ENCODE peak calls at places on chromosomes 4 and X, in nine cellular contexts. M is HAP-1, R is PC-3, U is tibial nerve, X is bronchial epithelial cell, C is Panc1, B is gastrocnemius medialis, J is heart left ventricle, K is HCT116. N is an unnamed sample. For H3K36me3, the result is how much of the 10 kb centered on the place peaks cover.

GRCh38 chr4:86307432-86307831 is 52.4 kb downstream of the MAPK10 start:
- DNase-seq in M (no peak), R (no peak), U (no peak), X (no peak), C (no peak), B (no peak), J (no peak), K (no peak), N (no peak)

GRCh38 chrX:17674611-17675010 is 62.7 kb upstream of the SCML1 start:
- DNase-seq in M (no peak), R (no peak), U (no peak), X (peak), C (no peak), B (no peak), J (no peak), K (no peak), N (peak)

GRCh38 chr4:24477919-24478318 is 106.4 kb downstream of the DHX15 start:
- DNase-seq in M (peak), R (peak), U (no peak), X (no peak), C (no peak), B (no peak), J (peak), K (no peak), N (peak)

GRCh38 chr4:20844311-20844710 is 144.1 kb downstream of the PACRGL start:
- DNase-seq in M (no peak), R (no peak), U (no peak), X (no peak), C (no peak), B (no peak), J (no peak), K (no peak), N (no peak)

GRCh38 chrX:150649096-150649870 is 43.9 kb upstream of the MTMR1 start:
- DNase-seq in M (no peak), R (peak), U (no peak), X (peak), C (no peak), B (no peak), J (no peak), K (no peak), N (no peak)

GRCh38 chrX:15815779-15816452 is 25.6 kb downstream of the ZRSR2 start:
- DNase-seq in M (peak), R (peak), U (no peak), X (peak), C (no peak), B (no peak), J (no peak), K (peak), N (no peak)

GRCh38 chr4:165767671-165768070 is 105.4 kb upstream of the TLL1 start:
- DNase-seq in M (no peak), R (no peak), U (no peak), X (no peak), C (no peak), B (no peak), J (no peak), K (no peak), N (no peak)

GRCh38 chr4:124631760-124632159 is 80.8 kb downstream of the ANKRD50 start:
- DNase-seq in M (peak), R (peak), U (no peak), X (peak), C (peak), B (no peak), J (peak), K (peak), N (peak)

GRCh38 chrX:129934952-129935351 is 29.0 kb downstream of the UTP14A start:
- DNase-seq in M (no peak), R (no peak), U (no peak), X (no peak), C (no peak), B (no peak), J (no peak), K (no peak), N (no peak)

DNA sequence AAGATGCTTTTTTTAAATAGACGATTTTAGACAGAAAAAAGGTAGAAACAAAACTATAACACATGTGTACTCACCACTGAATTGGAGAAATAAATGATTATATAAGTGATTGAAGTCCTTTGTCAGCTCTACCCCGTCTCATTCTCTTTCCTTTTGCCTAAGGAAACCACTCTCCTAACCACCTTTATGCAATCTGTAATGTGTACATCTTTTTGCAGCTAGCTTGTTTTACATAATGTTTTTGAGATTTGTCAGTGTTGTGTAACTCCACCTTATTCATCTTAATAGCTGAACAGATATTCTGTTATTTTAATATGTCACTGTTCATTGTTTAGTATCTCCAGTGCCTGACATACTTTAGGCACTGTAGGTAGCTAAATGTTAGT is 706 bp downstream of the FAM200B start:
- DNase-seq in M (no peak), R (no peak), U (no peak), X (peak), C (no peak), B (no peak), J (no peak), K (no peak), N (no peak)
- H3K36me3 ChIP-seq in M (under half), R (under half), U (under half), X (under half), C (under half), B (under half), J (under half), K (under half), N (under half)

GRCh38 chr4:121192013-121192412 is 27.9 kb upstream of the TNIP3 start:
- DNase-seq in M (no peak), R (no peak), U (no peak), X (no peak), C (no peak), B (no peak), J (no peak), K (no peak), N (no peak)

GRCh38 chr4:121198261-121198660 is 34.1 kb upstream of the TNIP3 start:
- DNase-seq in M (no peak), R (no peak), U (no peak), X (no peak), C (no peak), B (no peak), J (no peak), K (no peak), N (no peak)

GRCh38 chr4:121191351-121191750 is 27.2 kb upstream of the TNIP3 start:
- DNase-seq in M (no peak), R (no peak), U (no peak), X (no peak), C (no peak), B (no peak), J (no peak), K (no peak), N (no peak)

GRCh38 chr4:121192500-121192899 is 28.4 kb upstream of the TNIP3 start:
- DNase-seq in M (peak), R (peak), U (no peak), X (peak), C (peak), B (no peak), J (no peak), K (peak), N (no peak)

DNA sequence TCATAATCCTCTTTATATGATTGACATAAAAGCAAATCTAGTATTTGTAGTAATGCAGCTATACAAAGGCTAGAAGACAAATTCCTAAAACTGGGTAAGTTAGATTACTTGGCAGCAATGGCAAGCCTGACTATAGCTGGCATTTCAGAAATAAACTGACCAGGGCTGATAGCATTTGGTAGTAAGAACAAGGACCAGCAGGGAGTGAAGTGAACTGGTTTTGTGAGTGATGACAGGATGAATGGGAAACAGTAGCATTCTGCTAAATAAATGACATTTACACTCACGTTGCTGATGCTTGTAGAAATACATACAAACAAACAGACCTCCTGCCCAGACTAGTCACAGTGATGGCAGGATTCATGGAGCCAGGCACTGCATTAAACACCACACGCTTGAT is 31.5 kb upstream of the TNIP3 start:
- DNase-seq in M (no peak), R (no peak), U (no peak), X (no peak), C (no peak), B (no peak), J (no peak), K (no peak), N (no peak)
- H3K36me3 ChIP-seq in M (under half), R (under half), U (under half), X (under half), C (under half), B (under half), J (under half), K (under half), N (under half)

DNA sequence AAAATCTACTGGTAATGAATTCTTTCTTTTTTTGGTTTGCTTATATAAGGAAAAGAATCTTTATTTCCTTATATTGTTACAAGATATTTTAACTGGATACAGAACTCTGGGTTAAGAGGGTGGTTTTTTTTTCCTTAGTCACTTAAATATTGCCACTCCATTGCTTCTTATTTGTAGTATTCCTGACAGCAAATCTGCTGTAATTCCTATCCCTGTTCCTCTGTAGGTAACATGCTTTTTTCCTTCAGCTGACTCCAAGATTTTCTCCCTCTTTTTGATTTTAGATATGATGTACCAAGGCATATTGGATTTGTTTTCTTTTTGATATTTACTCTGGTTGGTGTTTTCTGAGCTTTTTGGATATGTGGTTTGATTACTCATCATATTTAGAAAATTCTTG is 278.6 kb downstream of the EVC2 start:
- DNase-seq in M (no peak), R (no peak), U (no peak), X (no peak), C (no peak), B (no peak), J (no peak), K (no peak), N (no peak)
- H3K36me3 ChIP-seq in M (under half), R (under half), U (under half), X (under half), C (under half), B (under half), J (under half), K (under half), N (under half)

GRCh38 chr4:38014421-38014852 is 54.2 kb downstream of the PTTG2 start:
- DNase-seq in M (no peak), R (no peak), U (no peak), X (no peak), C (no peak), B (no peak), J (no peak), K (no peak), N (no peak)
- H3K36me3 ChIP-seq in M (under half), R (under half), U (under half), X (under half), C (under half), B (under half), J (under half), K (under half), N (under half)

DNA sequence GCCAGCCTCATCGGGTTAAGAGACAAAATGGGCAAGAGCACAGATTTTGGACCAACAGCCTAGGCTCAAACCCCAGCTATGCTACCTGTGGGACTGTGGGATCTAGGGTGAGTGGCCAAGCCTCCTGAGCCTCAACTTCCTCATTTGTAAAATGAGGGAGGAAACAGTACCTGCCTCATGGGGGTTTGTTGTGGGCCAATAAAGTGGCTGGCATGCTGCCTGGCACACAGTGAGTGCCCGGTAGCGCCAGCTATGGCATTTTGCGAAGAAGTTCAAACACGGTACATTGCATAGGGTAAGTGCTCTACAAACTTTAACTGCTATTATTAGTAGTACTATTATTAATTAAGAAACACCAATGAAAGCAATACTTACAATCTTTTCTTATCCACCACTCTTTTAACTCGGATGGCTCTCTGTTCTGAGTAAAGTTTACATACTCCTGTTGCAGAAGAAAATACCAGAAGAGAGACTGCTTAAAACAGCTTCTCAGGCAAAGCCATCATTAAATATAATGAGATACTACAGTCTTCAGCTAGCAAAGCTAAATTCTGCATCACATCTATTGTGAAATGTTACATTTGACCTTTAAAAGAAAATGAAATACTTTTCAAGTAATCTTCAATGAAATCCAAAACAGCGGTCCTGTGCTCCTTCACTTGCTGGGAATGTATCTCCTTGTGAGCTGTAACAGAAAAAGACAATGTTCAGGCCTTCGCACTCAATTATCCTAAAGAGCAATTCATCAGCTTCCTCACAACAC is 70.1 kb downstream of the NSG1 start:
- DNase-seq in M (no peak), R (no peak), U (no peak), X (no peak), C (no peak), B (no peak), J (no peak), K (no peak), N (no peak)
- H3K36me3 ChIP-seq in M (under half), R (under half), U (half or more), X (under half), C (under half), B (half or more), J (half or more), K (under half), N (under half)

GRCh38 chr4:139853309-139853708 is 187.7 kb downstream of the MGST2 start:
- DNase-seq in M (no peak), R (no peak), U (no peak), X (no peak), C (no peak), B (no peak), J (no peak), K (no peak), N (no peak)

GRCh38 chr4:139851133-139851532 is 185.5 kb downstream of the MGST2 start:
- DNase-seq in M (no peak), R (no peak), U (no peak), X (no peak), C (no peak), B (no peak), J (no peak), K (no peak), N (no peak)

GRCh38 chr4:139852612-139853269 is 187.1 kb downstream of the MGST2 start:
- DNase-seq in M (no peak), R (no peak), U (no peak), X (peak), C (no peak), B (no peak), J (no peak), K (no peak), N (no peak)

GRCh38 chr4:139849219-139849618 is 183.6 kb downstream of the MGST2 start:
- DNase-seq in M (no peak), R (no peak), U (no peak), X (no peak), C (no peak), B (no peak), J (no peak), K (no peak), N (no peak)

DNA sequence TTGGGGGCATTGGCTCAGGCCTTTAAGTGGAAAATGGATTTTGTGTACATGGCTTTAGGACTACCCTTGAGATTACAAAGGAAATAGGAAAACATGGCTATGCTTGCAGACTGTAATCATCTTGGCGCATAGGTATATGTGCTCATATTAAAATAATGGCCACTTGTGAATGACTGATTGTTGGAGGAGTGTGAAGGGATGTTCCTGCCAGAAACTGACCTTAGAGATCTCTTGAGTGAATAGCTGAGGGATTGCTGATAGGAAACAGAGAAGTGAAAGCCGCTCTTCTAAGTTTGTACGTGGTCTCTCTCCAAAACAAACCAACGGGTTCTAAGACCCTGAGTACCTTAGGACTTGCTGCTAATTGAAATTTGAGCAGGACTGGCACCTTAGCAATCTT is 186.0 kb downstream of the MGST2 start:
- DNase-seq in M (no peak), R (no peak), U (no peak), X (no peak), C (no peak), B (no peak), J (no peak), K (no peak), N (no peak)
- H3K36me3 ChIP-seq in M (under half), R (under half), U (under half), X (under half), C (under half), B (under half), J (under half), K (under half), N (under half)

DNA sequence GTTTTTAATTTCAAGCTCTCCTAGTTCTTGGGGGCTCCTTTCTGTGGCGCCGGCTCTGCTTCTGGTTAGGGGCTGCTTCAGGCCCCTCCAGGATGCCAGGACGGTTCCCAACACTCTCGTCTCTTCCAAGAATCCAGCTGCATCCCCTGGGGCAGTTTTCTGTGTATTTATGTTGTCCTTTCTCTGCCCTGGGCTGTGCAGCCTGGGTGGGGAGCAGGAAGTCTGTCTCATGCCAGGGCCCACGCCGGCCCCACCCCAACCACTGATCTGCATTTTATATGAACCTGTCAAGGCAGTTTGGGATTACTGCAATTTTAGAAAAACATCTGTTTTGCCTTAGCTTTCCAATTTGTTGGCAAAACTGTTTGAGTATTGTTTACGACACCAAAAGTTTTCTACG is 14.6 kb downstream of the CTBP1 start:
- DNase-seq in M (no peak), R (no peak), U (no peak), X (no peak), C (no peak), B (no peak), J (no peak), K (no peak), N (no peak)
- H3K36me3 ChIP-seq in M (half or more), R (under half), U (half or more), X (under half), C (under half), B (half or more), J (half or more), K (under half), N (under half)

N was measured in kidney epithelial cell.